ENCODE peak calls at places on chromosome 19, in six cellular contexts. X is GM23338, V is HepG2, J is K562, M is SK-N-SH, G is GM12878. A is an unnamed sample.
A peak's percentile ranks its signal among the peaks of the same experiment; 100 is the strongest.

GRCh38 chr19:55034751-55035150 is 3.3 kb downstream of the GP6 start:
- DNase-seq in X (no peak), V (no peak), J (no peak), M (no peak), G (no peak), A (no peak)

GRCh38 chr19:24140099-24140498 is 53.1 kb downstream of the ZNF254 start:
- DNase-seq in X (no peak), V (peak; percentile 92), J (peak; percentile 3), M (no peak), G (no peak), A (no peak)

GRCh38 chr19:57815247-57816075 is 748 bp upstream of the ZNF552 start:
- DNase-seq in X (no peak), V (no peak), J (no peak), M (no peak), G (no peak), A (no peak)

GRCh38 chr19:8580710-8581281 is 3.6 kb upstream of the MYO1F start:
- DNase-seq in X (peak; percentile 91), V (peak; percentile 63), J (peak; percentile 83), M (peak; percentile 90), G (no peak), A (peak; percentile 53)

GRCh38 chr19:40134866-40135265 is 44.1 kb upstream of the ZNF780A start:
- DNase-seq in X (no peak), V (no peak), J (no peak), M (no peak), G (no peak), A (no peak)

GRCh38 chr19:5948697-5949564 is 29.0 kb downstream of the RANBP3 start:
- DNase-seq in X (no peak), V (no peak), J (no peak), M (no peak), G (no peak), A (no peak)

GRCh38 chr19:38216785-38217746 is 7.0 kb downstream of the DPF1 start:
- DNase-seq in X (peak; percentile 55), V (no peak), J (peak; percentile 51), M (peak; percentile 65), G (no peak), A (no peak)

GRCh38 chr19:43749898-43750297 is 4.9 kb downstream of the SMG9 start:
- DNase-seq in X (no peak), V (no peak), J (no peak), M (no peak), G (no peak), A (no peak)

GRCh38 chr19:51688665-51689571 is 4.2 kb upstream of the SPACA6 start:
- DNase-seq in X (peak; percentile 83), V (peak; percentile 61), J (peak; percentile 79), M (peak; percentile 90), G (no peak), A (no peak)

GRCh38 chr19:51339313-51339686 is 2.6 kb downstream of the VSIG10L start:
- DNase-seq in X (peak; percentile 91), V (no peak), J (peak; percentile 43), M (no peak), G (no peak), A (no peak)

GRCh38 chr19:42531313-42531712 is 3.0 kb upstream of the CEACAM1 start:
- DNase-seq in X (no peak), V (no peak), J (no peak), M (no peak), G (no peak), A (no peak)

GRCh38 chr19:56252699-56253422 is 19.7 kb upstream of the EDDM13 start:
- DNase-seq in X (peak; percentile 94), V (peak; percentile 35), J (peak; percentile 81), M (peak; percentile 74), G (no peak), A (peak; percentile 58)

GRCh38 chr19:18300930-18301717 is 19.7 kb upstream of the JUND start:
- DNase-seq in X (no peak), V (no peak), J (peak; percentile 72), M (no peak), G (no peak), A (no peak)

GRCh38 chr19:15717781-15718180 is 10.0 kb upstream of the OR10H2 start:
- DNase-seq in X (no peak), V (no peak), J (no peak), M (no peak), G (no peak), A (no peak)

GRCh38 chr19:15722956-15723355 is 4.9 kb upstream of the OR10H2 start:
- DNase-seq in X (no peak), V (no peak), J (no peak), M (no peak), G (no peak), A (no peak)

GRCh38 chr19:15715642-15716041 is 12.2 kb upstream of the OR10H2 start:
- DNase-seq in X (no peak), V (no peak), J (no peak), M (no peak), G (no peak), A (no peak)

DNA sequence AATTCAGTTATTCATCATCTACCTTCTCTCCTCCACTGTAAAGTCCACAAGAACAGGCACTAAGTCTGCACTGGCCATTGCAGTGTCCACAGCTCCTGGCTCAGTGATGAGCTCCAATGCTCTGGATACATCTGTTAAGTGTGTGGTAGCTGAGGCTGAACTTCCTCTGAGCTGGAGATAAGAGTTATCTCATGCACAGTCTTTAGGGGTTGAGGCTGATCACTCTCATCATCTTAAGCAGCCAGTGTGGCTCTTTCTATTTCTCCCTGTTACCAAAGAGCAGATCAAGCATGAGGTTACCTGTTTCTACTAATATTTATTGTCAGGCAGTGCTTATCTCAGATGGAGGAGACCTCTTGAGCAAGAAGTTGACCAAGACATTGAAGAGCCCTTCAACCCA is 6.6 kb upstream of the OR10H2 start:
- DNase-seq in X (no peak), V (no peak), J (no peak), M (no peak), G (no peak), A (no peak)
- H3K27me3 ChIP-seq in X (no peaks in the 10 kb centered on the region), V (no peaks in the 10 kb centered on the region), J (peaks cover 5% of the 10 kb centered on the region), M (no peaks in the 10 kb centered on the region), G (no peaks in the 10 kb centered on the region), A (peaks cover 4% of the 10 kb centered on the region)

GRCh38 chr19:3547767-3548282 is 8.9 kb downstream of the TEKTIP1 start:
- DNase-seq in X (no peak), V (no peak), J (no peak), M (no peak), G (no peak), A (no peak)
- TF ChIP-seq REST in X (no peak), V (no peak), J (no peak), M (no peak), G (no peak), A (no peak)

GRCh38 chr19:30228113-30228725 is 144.0 kb upstream of the ZNF536 start:
- DNase-seq in X (peak; percentile 54), V (no peak), J (no peak), M (peak; percentile 80), G (no peak), A (no peak)
- H3K27me3 ChIP-seq in X (peaks cover 90% of the 10 kb centered on the region), V (peaks cover 11% of the 10 kb centered on the region), J (peaks cover 59% of the 10 kb centered on the region), M (peaks cover 13% of the 10 kb centered on the region), G (peaks cover 18% of the 10 kb centered on the region), A (peaks cover 19% of the 10 kb centered on the region)

DNA sequence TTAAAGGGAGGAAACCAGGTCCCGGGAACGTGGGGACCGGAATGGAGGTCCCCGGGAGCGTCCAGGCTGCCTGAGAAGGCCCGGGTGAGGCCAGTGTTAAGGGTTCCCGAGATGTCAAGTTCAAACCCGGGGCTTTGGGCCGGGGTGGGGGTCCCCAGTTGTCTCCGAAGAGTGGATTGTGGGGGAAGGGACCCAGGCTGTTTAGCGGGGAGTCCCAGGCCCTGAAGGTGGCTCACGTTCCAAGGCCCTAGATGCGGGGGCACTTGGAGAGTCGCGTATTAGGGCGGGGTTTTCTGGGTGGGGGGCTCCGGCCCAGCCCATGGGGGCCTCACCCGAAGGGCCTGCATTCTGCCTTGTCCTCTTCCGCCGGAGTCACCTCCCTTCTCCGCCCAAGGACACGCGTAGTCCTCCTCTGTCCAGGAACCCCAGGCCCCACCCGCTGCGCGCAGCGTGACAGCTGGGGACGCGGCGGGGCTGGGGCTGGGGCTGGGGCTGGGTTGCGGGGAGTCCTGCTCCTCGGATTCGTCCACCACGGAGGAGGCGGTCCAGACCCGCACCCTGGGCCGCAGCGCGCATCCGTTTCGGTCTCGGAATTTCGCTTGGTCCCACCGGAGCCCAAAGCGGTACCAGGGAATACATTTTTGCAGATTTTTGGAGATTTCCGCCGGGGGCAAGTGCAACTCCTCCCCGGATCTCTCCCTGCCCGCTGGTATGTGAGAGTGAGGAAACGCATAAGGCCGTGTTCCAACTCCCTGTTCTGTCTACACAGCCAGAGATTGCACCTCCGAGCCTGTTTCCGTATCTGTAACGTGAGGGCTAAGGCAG is at the start of gene COX7A1:
- DNase-seq in X (peak; percentile 69), V (no peak), J (no peak), M (no peak), G (no peak), A (no peak)
- TF ChIP-seq REST in X (no peak), V (no peak), J (no peak), M (no peak), G (no peak), A (no peak)

DNA sequence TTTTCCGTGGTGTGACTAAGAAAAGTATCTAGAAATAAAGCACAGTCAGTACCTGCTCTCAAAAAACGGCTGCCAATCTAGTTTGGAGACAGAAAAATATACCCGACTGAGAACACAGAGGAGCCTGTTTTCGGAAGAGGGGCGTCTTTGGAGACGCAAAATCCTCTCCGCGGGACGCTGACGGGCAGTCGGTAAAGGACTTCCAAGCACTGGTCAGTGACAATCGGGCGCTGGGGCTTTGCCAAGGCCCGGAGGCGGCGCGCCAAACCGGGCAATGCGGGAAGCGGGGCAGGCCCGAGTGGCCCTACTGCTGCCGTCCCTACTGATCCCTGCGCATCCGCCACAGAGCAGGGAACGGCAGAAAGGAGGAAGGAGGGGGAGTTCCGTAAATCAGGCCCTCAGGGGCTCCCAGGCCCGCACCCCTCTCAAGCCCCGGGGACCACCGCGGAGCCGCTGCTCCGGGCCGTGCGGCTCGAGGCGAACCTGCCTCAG is 585 bp upstream of the DPY19L3 start:
- DNase-seq in X (no peak), V (peak; percentile 19), J (no peak), M (no peak), G (no peak), A (no peak)
- H3K27me3 ChIP-seq in X (no peaks in the 10 kb centered on the region), V (no peaks in the 10 kb centered on the region), J (no peaks in the 10 kb centered on the region), M (no peaks in the 10 kb centered on the region), G (no peaks in the 10 kb centered on the region), A (no peaks in the 10 kb centered on the region)

GRCh38 chr19:14562660-14563589 is 8.9 kb downstream of the NDUFB7 start:
- DNase-seq in X (peak; percentile 70), V (no peak), J (no peak), M (peak; percentile 22), G (no peak), A (no peak)
- TF ChIP-seq REST in X (no peak), V (no peak), J (no peak), M (no peak), G (no peak), A (no peak)

DNA sequence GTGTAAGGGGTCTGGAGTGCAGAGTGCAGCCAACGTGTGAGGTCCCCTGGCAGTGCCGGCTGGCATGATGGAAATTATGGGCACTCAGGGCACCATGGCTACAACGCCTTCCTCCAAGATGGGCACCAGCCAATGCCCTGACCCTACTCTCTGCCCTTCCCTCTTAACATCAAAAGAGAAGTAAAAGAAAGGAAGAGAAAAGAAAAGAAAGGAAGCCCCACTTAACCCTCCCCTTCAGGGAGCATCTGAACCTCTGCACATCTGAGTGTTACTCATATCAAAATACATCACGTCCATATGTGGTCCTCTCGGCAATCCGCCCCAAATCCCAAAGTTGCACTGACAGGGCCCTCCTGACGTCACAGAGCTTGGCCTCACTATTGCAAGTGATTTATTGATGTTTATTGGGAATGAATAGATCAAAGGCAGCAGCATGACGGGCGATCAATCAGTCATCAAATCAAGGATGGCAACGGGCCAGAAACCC is 1.4 kb downstream of the TSHZ3 start:
- DNase-seq in X (no peak), V (no peak), J (no peak), M (no peak), G (no peak), A (no peak)
- H3K27me3 ChIP-seq in X (peaks cover 50% of the 10 kb centered on the region), V (peaks cover 4% of the 10 kb centered on the region), J (peaks cover 41% of the 10 kb centered on the region), M (no peaks in the 10 kb centered on the region), G (no peaks in the 10 kb centered on the region), A (no peaks in the 10 kb centered on the region)

GRCh38 chr19:32865326-32865725 is 4.2 kb downstream of the SLC7A9 start:
- DNase-seq in X (no peak), V (no peak), J (no peak), M (no peak), G (no peak), A (no peak)
- TF ChIP-seq REST in X (no peak), V (no peak), J (no peak), M (no peak), G (no peak), A (no peak)